ENCODE peak calls at places on chromosome X, in four cellular contexts. R is kidney tubule cell, X is ELR, V is fibroblast of lung. A is an unnamed sample.

GRCh38 chrX:153622661-153623309 is 23.8 kb upstream of the CCNQ start:
- DNase-seq in V (no peak), X (no peak), R (no peak), A (no peak)

GRCh38 chrX:130975947-130976346 is 72.9 kb upstream of the ENOX2 start:
- DNase-seq in V (peak), R (peak), X (peak), A (no peak)

GRCh38 chrX:110396777-110397176 is 38.1 kb downstream of the RTL9 start:
- DNase-seq in X (no peak), V (no peak), R (no peak), A (no peak)

GRCh38 chrX:100477949-100478348 is 67.9 kb upstream of the PCDH19 start:
- DNase-seq in V (no peak), R (no peak), X (no peak), A (no peak)

GRCh38 chrX:150100261-150100660 is 162.0 kb upstream of the EOLA2 start:
- DNase-seq in R (no peak), V (no peak), X (no peak), A (no peak)

GRCh38 chrX:12011075-12011474 is 127.2 kb upstream of the FRMPD4 start:
- DNase-seq in X (peak), V (peak), R (peak), A (peak)

GRCh38 chrX:19625612-19626011 is 110.3 kb upstream of the MAP3K15 start:
- DNase-seq in V (no peak), R (peak), X (peak), A (no peak)

GRCh38 chrX:68758671-68759070 is 70.2 kb upstream of the EFNB1 start:
- DNase-seq in V (no peak), X (no peak), R (no peak), A (no peak)

GRCh38 chrX:109643687-109644086 is 18.7 kb upstream of the KCNE5 start:
- DNase-seq in X (no peak), R (no peak), V (no peak), A (no peak)

GRCh38 chrX:142804085-142804484 is 221.6 kb upstream of the SPANXN4 start:
- DNase-seq in X (no peak), V (no peak), R (no peak), A (no peak)

A was measured in kidney glomerular epithelial cell.